ENCODE peak calls at places on chromosomes 5 and 9, in ten cellular contexts. K, O, P, Q, F, N, X, M, L and B are unnamed samples.

GRCh38 chr9:10059044-10059443 is 553.8 kb downstream of the PTPRD start:
- DNase-seq in X (no peak), M (no peak), K (peak), Q (no peak), F (no peak), L (no peak), N (peak), P (no peak), O (no peak), B (no peak)

GRCh38 chr9:99103505-99103904 is 1.4 kb upstream of the TGFBR1 start:
- DNase-seq in M (no peak), F (no peak), X (no peak), K (peak), P (peak), Q (no peak), N (peak), L (no peak), O (no peak), B (no peak)

GRCh38 chr9:109974143-109974917 is 194.3 kb downstream of the PALM2AKAP2 start:
- DNase-seq in F (no peak), X (peak), P (no peak), Q (no peak), K (no peak), N (no peak), M (no peak), O (peak), L (no peak), B (peak)

GRCh38 chr5:135223404-135223803 is 175.6 kb downstream of the MACROH2A1 start:
- DNase-seq in P (no peak), M (peak), K (no peak), L (peak), O (no peak), Q (no peak), F (peak), N (no peak), X (no peak), B (no peak)

GRCh38 chr5:52948418-52949076 is 40.6 kb upstream of the ITGA2 start:
- DNase-seq in L (peak), K (peak), F (no peak), N (peak), M (peak), X (peak), P (peak), O (peak), Q (peak), B (no peak)

GRCh38 chr9:127089639-127090081 is 32.8 kb downstream of the ANGPTL2 start:
- DNase-seq in Q (no peak), L (no peak), X (peak), N (no peak), P (no peak), F (no peak), K (no peak), M (peak), O (no peak), B (no peak)

GRCh38 chr9:104993291-104993963 is 65.5 kb upstream of the ABCA1 start:
- DNase-seq in P (peak), X (peak), M (peak), L (peak), F (peak), K (peak), Q (no peak), O (peak), N (no peak), B (peak)

GRCh38 chr5:166505546-166505945 is 1785.9 kb upstream of the WWC1 start:
- DNase-seq in Q (no peak), M (no peak), L (peak), N (no peak), F (no peak), X (no peak), K (no peak), O (no peak), P (no peak), B (no peak)

GRCh38 chr5:56409331-56410190 is 176.4 kb upstream of the ANKRD55 start:
- DNase-seq in X (peak), P (no peak), L (no peak), Q (no peak), N (peak), F (no peak), O (peak), M (no peak), K (peak), B (no peak)

GRCh38 chr5:177476531-177477233 is 3.2 kb upstream of the DBN1 start:
- DNase-seq in P (no peak), K (peak), L (no peak), F (no peak), X (no peak), N (no peak), Q (no peak), O (peak), M (peak), B (no peak)

GRCh38 chr9:130417602-130418001 is 27.2 kb upstream of the ASS1 start:
- DNase-seq in P (no peak), F (no peak), O (no peak), N (peak), M (no peak), X (no peak), Q (no peak), L (no peak), K (no peak), B (no peak)

GRCh38 chr9:33135086-33135958 is 31.8 kb downstream of the B4GALT1 start:
- DNase-seq in M (peak), P (peak), F (peak), Q (no peak), K (peak), N (no peak), O (peak), L (peak), X (peak), B (peak)

GRCh38 chr9:26650325-26650724 is 242.3 kb downstream of the CAAP1 start:
- DNase-seq in L (no peak), N (no peak), M (no peak), P (no peak), K (no peak), Q (no peak), F (no peak), X (no peak), O (no peak), B (no peak)

DNA sequence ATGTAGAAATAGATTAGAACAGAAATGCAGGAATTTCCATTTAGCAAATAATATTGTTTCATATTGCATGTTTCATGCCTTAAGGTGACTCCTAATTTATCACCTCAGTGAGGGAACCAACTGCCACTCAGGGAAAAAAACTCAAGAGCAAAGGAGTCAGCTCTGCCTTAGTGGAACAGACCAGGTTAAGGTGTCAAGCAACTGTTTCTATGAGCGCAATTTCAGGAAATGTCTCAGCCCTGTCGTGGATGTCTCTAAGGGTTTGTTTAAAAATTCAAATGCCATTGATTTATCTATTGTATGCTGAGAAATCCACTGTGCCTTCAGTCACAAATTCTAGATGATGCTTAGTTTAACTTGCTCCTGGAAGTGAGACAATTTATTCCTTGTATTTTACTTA is 34.7 kb upstream of the PDZD2 start:
- DNase-seq in K (no peak), L (no peak), Q (no peak), F (no peak), X (no peak), O (no peak), P (no peak), M (no peak), N (no peak), B (no peak)
- TF ChIP-seq POLR2A in K (no peak), L (no peak), Q (no peak), F (no peak), X (no peak), O (no peak), P (no peak), M (no peak), N (no peak), B (no peak)

DNA sequence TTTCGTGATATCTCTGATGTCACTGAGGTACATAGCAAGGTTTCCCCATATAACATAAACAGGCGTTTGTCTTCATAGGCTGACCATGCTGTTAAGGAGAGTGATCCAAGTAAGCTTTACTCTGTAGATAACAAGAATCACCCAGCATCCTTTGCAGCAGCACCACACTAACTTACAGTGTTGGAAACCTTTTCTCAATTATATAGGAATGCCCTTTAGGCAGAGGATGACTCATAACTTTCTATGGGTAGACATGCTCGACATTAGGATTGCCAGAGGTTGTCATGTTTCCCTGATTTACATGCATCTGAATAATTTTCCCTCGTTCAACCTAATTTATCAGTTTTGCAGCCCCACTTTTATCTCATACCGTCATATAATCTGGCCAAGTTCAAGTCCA is 870.0 kb upstream of the CDH9 start:
- DNase-seq in Q (no peak), L (no peak), P (no peak), O (no peak), F (no peak), K (no peak), X (no peak), M (no peak), N (no peak), B (no peak)
- H3K27ac ChIP-seq in Q (no peak), L (no peak), P (no peak), O (no peak), F (no peak), K (no peak), X (no peak), M (no peak), N (no peak), B (no peak)

GRCh38 chr9:35518212-35518917 is 28.5 kb downstream of the RUSC2 start:
- DNase-seq in L (no peak), F (no peak), K (peak), Q (no peak), M (no peak), N (peak), X (peak), P (no peak), O (no peak), B (no peak)
- TF ChIP-seq POLR2A in L (no peak), F (no peak), K (peak), Q (no peak), M (no peak), N (no peak), X (no peak), P (no peak), O (no peak), B (no peak)

GRCh38 chr5:67165524-67166459 is 30.8 kb downstream of the CD180 start:
- DNase-seq in M (peak), N (peak), K (peak), P (peak), O (peak), Q (peak), X (peak), L (peak), F (peak), B (peak)

GRCh38 chr5:67164856-67165523 is 31.6 kb downstream of the CD180 start:
- DNase-seq in F (no peak), M (no peak), P (no peak), L (no peak), K (no peak), O (no peak), X (no peak), Q (no peak), N (no peak), B (peak)

GRCh38 chr5:67166460-67166871 is 30.1 kb downstream of the CD180 start:
- DNase-seq in K (no peak), Q (no peak), O (peak), X (peak), M (peak), L (peak), N (no peak), P (no peak), F (peak), B (peak)

GRCh38 chr5:67163863-67164595 is 32.6 kb downstream of the CD180 start:
- DNase-seq in L (no peak), P (no peak), X (no peak), N (no peak), K (no peak), F (no peak), O (no peak), M (no peak), Q (no peak), B (peak)

GRCh38 chr5:67166886-67167285 is 29.7 kb downstream of the CD180 start:
- DNase-seq in N (no peak), O (no peak), K (no peak), M (no peak), X (no peak), P (peak), F (no peak), Q (no peak), L (no peak), B (no peak)
- H3K27ac ChIP-seq in N (peak), O (peak), K (no peak), M (peak), X (peak), P (no peak), F (peak), Q (no peak), L (peak), B (peak)

DNA sequence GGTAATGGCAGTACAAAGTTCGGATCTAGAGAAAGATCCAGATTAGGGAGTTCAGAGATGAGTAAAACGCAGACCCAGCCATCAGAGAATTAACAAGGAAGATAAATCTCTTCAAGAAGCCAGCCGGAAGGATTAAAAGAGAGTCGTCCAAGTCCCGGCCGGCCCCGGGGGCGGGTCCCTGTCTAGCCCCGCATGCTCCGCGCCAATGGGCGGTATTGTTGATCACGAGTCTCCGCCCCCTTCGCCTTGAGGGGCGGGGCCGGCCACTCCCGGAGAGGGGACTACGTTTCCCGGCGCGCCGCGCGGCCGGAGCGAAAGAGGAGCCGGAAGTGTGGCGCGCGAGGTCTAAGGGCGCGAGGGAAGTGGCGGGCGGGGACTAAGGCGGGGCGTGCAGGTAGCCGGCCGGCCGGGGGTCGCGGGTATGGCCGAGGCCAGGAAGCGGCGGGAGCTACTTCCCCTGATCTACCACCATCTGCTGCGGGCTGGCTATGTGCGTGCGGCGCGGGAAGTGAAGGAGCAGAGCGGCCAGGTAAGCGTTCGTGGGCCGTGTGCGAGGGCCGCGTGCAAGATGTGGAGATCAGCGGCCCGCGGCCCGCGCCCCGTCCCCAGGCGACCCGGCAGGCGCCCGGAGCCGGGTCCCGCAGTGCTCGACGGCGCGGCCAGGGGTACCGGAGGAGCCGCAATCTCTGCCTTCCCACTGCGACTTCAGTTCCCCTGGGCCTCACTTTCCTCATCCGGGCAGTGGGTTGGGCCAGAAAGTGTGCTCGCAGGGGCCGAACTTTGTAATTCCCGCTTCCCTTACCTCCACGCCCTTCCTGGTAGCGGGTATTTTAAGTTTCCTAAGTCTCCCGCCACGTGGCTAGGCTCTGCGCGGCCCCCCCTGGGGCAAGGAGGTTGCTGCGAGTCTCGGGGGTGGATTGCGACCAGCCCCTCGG is at the start of gene TCOF1:
- DNase-seq in N (peak), X (peak), L (peak), P (peak), K (peak), O (peak), Q (peak), F (peak), M (peak), B (peak)
- TF ChIP-seq POLR2A in N (peak), X (peak), L (no peak), P (peak), K (no peak), O (no peak), Q (peak), F (no peak), M (no peak), B (no peak)

DNA sequence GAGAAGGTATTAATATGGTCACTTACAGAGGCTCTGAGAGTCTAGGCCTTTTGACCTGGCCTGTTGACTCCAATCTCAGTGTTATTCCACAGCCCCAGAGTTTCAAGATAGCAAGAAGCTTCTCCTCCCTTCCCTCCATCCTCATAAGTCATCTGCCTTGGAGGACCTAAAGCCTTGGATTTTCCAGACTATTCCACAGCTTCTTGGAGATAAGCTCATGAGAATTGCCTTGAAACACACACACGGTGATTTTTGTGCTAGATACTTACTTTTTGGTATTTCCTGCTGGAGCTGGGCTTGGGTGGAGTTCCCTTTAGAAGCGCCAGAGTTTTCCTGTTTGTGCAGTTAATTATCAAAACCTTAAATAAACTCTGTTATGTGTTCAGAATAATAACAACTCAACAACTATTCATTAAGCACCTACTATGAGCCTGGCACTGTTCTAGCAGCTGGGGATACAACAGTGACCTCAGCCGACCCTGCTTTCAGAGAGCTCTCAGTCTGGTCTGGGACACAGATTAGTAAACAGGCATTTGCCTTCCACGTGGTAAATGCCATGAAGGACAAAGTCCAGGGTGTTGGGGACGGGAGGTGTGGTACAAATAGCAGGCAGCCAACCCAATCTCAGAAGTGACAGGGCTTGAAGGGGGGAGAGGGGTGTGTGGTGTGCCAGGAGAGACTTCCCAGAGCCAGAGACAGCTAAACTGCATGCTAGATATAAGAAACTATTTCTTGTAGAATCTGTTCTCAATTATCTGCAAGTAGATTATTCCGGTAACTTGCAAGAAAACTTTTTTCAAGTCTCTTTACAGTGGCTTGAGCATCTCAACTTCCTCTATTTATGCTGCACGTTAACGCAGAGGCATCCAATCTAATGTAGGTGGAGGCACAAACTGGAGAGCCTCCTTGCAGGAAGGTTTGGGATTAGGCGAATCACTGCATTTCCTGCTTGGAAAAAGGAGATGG is 55.9 kb upstream of the KLF9 start:
- DNase-seq in O (peak), Q (no peak), K (no peak), N (peak), L (peak), P (no peak), X (peak), M (no peak), F (peak), B (no peak)
- H3K27ac ChIP-seq in O (peak), Q (no peak), K (no peak), N (peak), L (peak), P (no peak), X (peak), M (peak), F (peak), B (peak)

GRCh38 chr9:70418822-70419545 is 4.5 kb upstream of the KLF9 start:
- DNase-seq in N (peak), M (peak), Q (peak), K (peak), P (peak), X (peak), F (peak), O (peak), L (peak), B (peak)
- TF ChIP-seq POLR2A in N (peak), M (peak), Q (peak), K (peak), P (peak), X (peak), F (peak), O (peak), L (peak), B (no peak)

DNA sequence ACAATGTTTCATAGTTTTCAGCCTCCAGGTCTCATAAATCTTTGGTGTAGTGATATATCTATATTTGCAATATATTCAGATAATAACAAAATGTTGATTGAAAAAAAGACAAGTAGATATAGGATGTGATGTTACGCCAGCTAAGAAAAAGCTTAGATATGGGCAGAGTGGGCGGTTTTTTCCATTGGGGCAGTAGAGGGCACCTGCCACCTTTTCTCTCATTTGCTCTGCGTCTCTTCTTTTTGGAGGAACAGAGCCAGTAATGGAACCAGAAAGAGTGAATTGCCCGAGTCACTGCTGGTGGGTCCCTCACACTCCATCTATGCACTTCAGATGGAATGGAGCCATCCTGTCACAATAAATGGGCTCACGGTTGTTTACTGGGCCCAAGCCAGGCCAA is 62.1 kb upstream of the FANCC start:
- DNase-seq in F (no peak), M (no peak), X (no peak), K (no peak), N (peak), O (no peak), P (no peak), Q (no peak), L (no peak), B (no peak)
- H3K27ac ChIP-seq in F (no peak), M (no peak), X (no peak), K (no peak), N (no peak), O (no peak), P (no peak), Q (no peak), L (no peak), B (no peak)

GRCh38 chr5:149485655-149486615 is 65.3 kb downstream of the CSNK1A1 start:
- DNase-seq in M (peak), P (no peak), N (peak), F (no peak), K (peak), O (peak), L (no peak), X (peak), Q (no peak), B (no peak)
- TF ChIP-seq POLR2A in M (no peak), P (no peak), N (no peak), F (peak), K (peak), O (no peak), L (no peak), X (peak), Q (no peak), B (no peak)